ENCODE peak calls at places on chromosomes 11 and 22, in ten cellular contexts. Y, V, N, U, Z, E, O, I, H and Q are unnamed samples.

GRCh38 chr11:83374311-83374710 is 88.1 kb upstream of the CCDC90B start:
- DNase-seq in Y (no peak), V (no peak), N (no peak), U (no peak), Z (no peak), E (no peak), O (no peak), I (no peak), H (no peak), Q (no peak)

GRCh38 chr11:35639591-35640179 is 21.4 kb downstream of the FJX1 start:
- DNase-seq in Y (no peak), V (no peak), N (no peak), U (no peak), Z (no peak), E (no peak), O (no peak), I (no peak), H (no peak), Q (peak; percentile 77)

GRCh38 chr22:17131686-17132085 is 10.5 kb upstream of the TMEM121B start:
- DNase-seq in Y (no peak), V (no peak), N (no peak), U (no peak), Z (no peak), E (no peak), O (no peak), I (no peak), H (no peak), Q (peak; percentile 78)

GRCh38 chr11:32706985-32707736 is 87.3 kb downstream of the CCDC73 start:
- DNase-seq in Y (no peak), V (no peak), N (no peak), U (no peak), Z (no peak), E (peak; percentile 78), O (no peak), I (peak; percentile 91), H (no peak), Q (no peak)

GRCh38 chr11:71489311-71490043 is 36.5 kb downstream of the NADSYN1 start:
- DNase-seq in Y (no peak), V (no peak), N (no peak), U (no peak), Z (no peak), E (peak; percentile 23), O (no peak), I (peak; percentile 31), H (no peak), Q (no peak)

GRCh38 chr22:33803371-33803770 is 116.9 kb downstream of the LARGE1 start:
- DNase-seq in Y (no peak), V (no peak), N (no peak), U (no peak), Z (no peak), E (peak; percentile 7), O (no peak), I (peak; percentile 90), H (no peak), Q (no peak)

GRCh38 chr11:14578551-14578956 is 58.4 kb upstream of the PSMA1 start:
- DNase-seq in Y (no peak), V (peak; percentile 84), N (peak; percentile 80), U (peak; percentile 66), Z (no peak), E (peak; percentile 27), O (no peak), I (peak; percentile 21), H (no peak), Q (no peak)

GRCh38 chr11:27375370-27375769 is 12.4 kb upstream of the CCDC34 start:
- DNase-seq in Y (no peak), V (no peak), N (no peak), U (no peak), Z (no peak), E (no peak), O (no peak), I (no peak), H (no peak), Q (no peak)

GRCh38 chr11:124633355-124633754 is 10.7 kb downstream of the TBRG1 start:
- DNase-seq in Y (no peak), V (no peak), N (peak; percentile 20), U (no peak), Z (no peak), E (peak; percentile 4), O (no peak), I (no peak), H (no peak), Q (no peak)

GRCh38 chr11:104705475-104706195 is 192.6 kb downstream of the CASP12 start:
- DNase-seq in Y (peak; percentile 10), V (peak; percentile 74), N (peak; percentile 77), U (peak; percentile 63), Z (peak; percentile 10), E (no peak), O (no peak), I (peak; percentile 57), H (no peak), Q (no peak)

GRCh38 chr11:76614471-76615183 is 55.9 kb downstream of the LRRC32 start:
- DNase-seq in Y (peak; percentile 56), V (no peak), N (no peak), U (no peak), Z (peak; percentile 90), E (no peak), O (no peak), I (peak; percentile 34), H (peak; percentile 93), Q (no peak)

GRCh38 chr11:9755561-9755960 is 91.7 kb downstream of the SWAP70 start:
- DNase-seq in Y (no peak), V (no peak), N (no peak), U (no peak), Z (no peak), E (no peak), O (no peak), I (peak; percentile 96), H (no peak), Q (no peak)

DNA sequence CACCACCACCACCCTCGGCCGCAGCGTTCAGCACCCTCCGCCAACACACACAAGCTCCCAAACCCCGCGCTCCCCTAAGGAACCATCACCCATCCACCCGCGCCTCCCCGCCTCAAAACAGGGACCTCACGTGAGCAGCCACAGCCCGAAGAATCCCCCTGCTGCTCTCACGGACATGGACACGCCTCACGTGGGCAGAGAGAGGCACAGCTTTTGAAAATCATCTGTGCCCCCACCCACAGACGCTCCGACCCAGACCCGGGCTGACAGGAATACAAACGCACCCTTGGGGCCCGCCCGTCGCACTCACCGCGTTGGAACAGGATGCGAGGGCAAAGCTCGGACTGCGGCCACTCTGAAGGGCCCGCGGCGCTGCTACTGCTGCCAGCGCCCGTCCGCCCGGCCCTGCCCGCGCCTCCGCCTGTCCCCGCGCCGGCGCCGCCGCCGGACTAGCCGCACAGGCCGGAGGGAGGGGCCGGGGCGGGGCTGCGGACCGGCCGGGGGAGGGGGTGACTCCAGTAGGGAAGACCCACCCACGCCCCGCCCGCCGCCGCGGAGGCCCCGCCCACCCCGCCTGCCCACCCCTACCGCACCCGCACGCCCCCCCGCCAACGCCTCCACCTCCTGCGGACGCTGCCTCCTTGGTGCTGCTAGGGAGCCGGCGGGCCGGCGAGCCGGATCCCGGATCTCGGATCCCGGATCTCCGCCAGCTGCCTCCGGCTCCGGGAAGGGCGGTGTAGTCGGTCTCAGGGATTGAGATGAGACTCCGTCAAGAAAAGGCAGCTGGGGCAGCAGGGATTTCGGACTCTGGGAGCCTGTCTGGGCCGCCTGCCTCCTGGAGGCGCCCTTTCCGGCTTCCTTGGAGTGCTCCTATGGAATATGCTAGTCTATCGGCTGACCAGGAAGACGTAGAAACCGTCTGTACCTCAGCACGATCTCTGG is at the start of gene TRIM3:
- DNase-seq in Y (peak; percentile 96), V (peak; percentile 48), N (peak; percentile 81), U (peak; percentile 78), Z (peak; percentile 94), E (peak; percentile 82), O (peak; percentile 92), I (peak; percentile 85), H (peak; percentile 77), Q (peak; percentile 89)
- H3K27ac ChIP-seq in Y (peak within 1 kb of the TSS; percentile 91), V (peak within 1 kb of the TSS; percentile 71), N (no peak within 1 kb of the TSS), U (peak within 1 kb of the TSS; percentile 65), Z (peak within 1 kb of the TSS; percentile 98), E (peak within 1 kb of the TSS; percentile 92), O (peak within 1 kb of the TSS; percentile 81), I (peak within 1 kb of the TSS; percentile 86), H (peak within 1 kb of the TSS; percentile 89), Q (peak within 1 kb of the TSS; percentile 91)

GRCh38 chr11:118636569-118637290 is 29.3 kb downstream of the PHLDB1 start:
- DNase-seq in Y (no peak), V (no peak), N (no peak), U (no peak), Z (peak; percentile 9), E (no peak), O (no peak), I (no peak), H (no peak), Q (no peak)
- H3K4me1 ChIP-seq in Y (peaks cover 98% of the 10 kb centered on the region), V (no peaks in the 10 kb centered on the region), N (no peaks in the 10 kb centered on the region), U (no peaks in the 10 kb centered on the region), Z (peaks cover 8% of the 10 kb centered on the region), E (peaks cover 5% of the 10 kb centered on the region), O (peaks cover 36% of the 10 kb centered on the region), I (peaks cover 35% of the 10 kb centered on the region), H (peaks cover 45% of the 10 kb centered on the region), Q (peaks cover 22% of the 10 kb centered on the region)

GRCh38 chr22:36027579-36027959 is 1.1 kb downstream of the RBFOX2 start:
- DNase-seq in Y (no peak), V (peak; percentile 16), N (peak; percentile 53), U (no peak), Z (peak; percentile 21), E (no peak), O (no peak), I (no peak), H (no peak), Q (no peak)

GRCh38 chr22:36027960-36028645 is 521 bp downstream of the RBFOX2 start:
- DNase-seq in Y (no peak), V (no peak), N (peak; percentile 58), U (no peak), Z (no peak), E (no peak), O (no peak), I (no peak), H (no peak), Q (peak; percentile 74)

GRCh38 chr22:36028646-36029405 is at the start of gene RBFOX2:
- DNase-seq in Y (peak; percentile 98), V (peak; percentile 54), N (peak; percentile 77), U (peak; percentile 55), Z (peak; percentile 98), E (peak; percentile 91), O (peak; percentile 92), I (peak; percentile 96), H (peak; percentile 93), Q (peak; percentile 98)

GRCh38 chr22:36026741-36027140 is 1.9 kb downstream of the RBFOX2 start:
- DNase-seq in Y (no peak), V (no peak), N (peak; percentile 40), U (no peak), Z (no peak), E (no peak), O (no peak), I (peak; percentile 48), H (no peak), Q (peak; percentile 61)

DNA sequence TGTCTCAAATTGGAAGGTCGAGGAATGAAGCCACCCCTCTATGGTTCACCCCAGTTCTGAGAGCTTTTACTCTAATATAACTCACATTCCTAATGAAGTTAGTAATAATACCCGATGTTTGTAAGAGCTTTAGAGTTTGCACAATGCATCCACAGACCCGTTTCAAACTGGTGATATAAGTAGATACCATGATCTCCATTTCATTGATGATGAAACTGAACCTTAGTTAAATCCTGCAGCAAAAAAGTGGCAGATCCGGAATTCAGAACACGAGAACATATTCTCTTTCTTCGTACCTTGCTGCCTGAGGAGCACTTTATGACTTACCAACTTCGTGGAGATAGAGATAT is 757 bp upstream of the RBFOX2 start:
- DNase-seq in Y (no peak), V (no peak), N (no peak), U (no peak), Z (no peak), E (no peak), O (no peak), I (no peak), H (no peak), Q (no peak)
- H3K27ac ChIP-seq in Y (peak overlapping the region; percentile 92), V (peak overlapping the region; percentile 51), N (no peak overlapping the region), U (no peak overlapping the region), Z (peak overlapping the region; percentile 94), E (peak overlapping the region; percentile 99), O (peak overlapping the region; percentile 70), I (peak overlapping the region; percentile 35), H (peak overlapping the region; percentile 78), Q (no peak overlapping the region)

GRCh38 chr11:7906481-7906880 is 24.6 kb downstream of the OR10A6 start:
- DNase-seq in Y (no peak), V (no peak), N (no peak), U (no peak), Z (no peak), E (no peak), O (no peak), I (no peak), H (no peak), Q (peak; percentile 44)
- H3K4me1 ChIP-seq in Y (no peaks in the 10 kb centered on the region), V (no peaks in the 10 kb centered on the region), N (no peaks in the 10 kb centered on the region), U (no peaks in the 10 kb centered on the region), Z (no peaks in the 10 kb centered on the region), E (no peaks in the 10 kb centered on the region), O (no peaks in the 10 kb centered on the region), I (peaks cover 3% of the 10 kb centered on the region), H (peaks cover 21% of the 10 kb centered on the region), Q (peaks cover 58% of the 10 kb centered on the region)